ENCODE peak calls at places on chromosomes 13 and 19, in four cellular contexts. One of them, this sample, is unnamed.
A peak's percentile ranks its signal among the peaks of the same experiment; 100 is the strongest.

GRCh38 chr19:41646589-41647204 is 19.8 kb upstream of the CEACAM4 start:
- DNase-seq in central memory CD8-positive, alpha-beta T cell: no peak
- DNase-seq in mucosa of descending colon: no peak
- DNase-seq in AG08395: no peak
- DNase-seq in this sample: no peak

GRCh38 chr19:48405850-48406249 is 12.4 kb downstream of the GRIN2D start:
- DNase-seq in AG08395: no peak
- DNase-seq in central memory CD8-positive, alpha-beta T cell: no peak
- DNase-seq in mucosa of descending colon: no peak
- DNase-seq in this sample: no peak

GRCh38 chr13:46165485-46166220 is 16.3 kb downstream of the LCP1 start:
- DNase-seq in central memory CD8-positive, alpha-beta T cell: no peak
- DNase-seq in mucosa of descending colon: no peak
- DNase-seq in AG08395: no peak
- DNase-seq in this sample: no peak

GRCh38 chr13:89136678-89137077 is 1465.5 kb downstream of the SLITRK5 start:
- DNase-seq in central memory CD8-positive, alpha-beta T cell: no peak
- DNase-seq in AG08395: peak; percentile 1
- DNase-seq in mucosa of descending colon: no peak
- DNase-seq in this sample: no peak

GRCh38 chr13:49183672-49184315 is 36.3 kb upstream of the MLNR start:
- DNase-seq in central memory CD8-positive, alpha-beta T cell: no peak
- DNase-seq in AG08395: no peak
- DNase-seq in mucosa of descending colon: no peak
- DNase-seq in this sample: no peak

GRCh38 chr19:11970174-11970573 is 5.3 kb downstream of the ZNF763 start:
- DNase-seq in mucosa of descending colon: no peak
- DNase-seq in central memory CD8-positive, alpha-beta T cell: no peak
- DNase-seq in AG08395: no peak
- DNase-seq in this sample: no peak

GRCh38 chr13:37345869-37346268 is 240.4 kb upstream of the CSNK1A1L start:
- DNase-seq in central memory CD8-positive, alpha-beta T cell: no peak
- DNase-seq in mucosa of descending colon: no peak
- DNase-seq in AG08395: no peak
- DNase-seq in this sample: no peak

GRCh38 chr13:113460064-113460555 is 6.8 kb upstream of the ADPRHL1 start:
- DNase-seq in AG08395: no peak
- DNase-seq in mucosa of descending colon: no peak
- DNase-seq in central memory CD8-positive, alpha-beta T cell: no peak
- DNase-seq in this sample: no peak

GRCh38 chr13:26280822-26281221 is 26.9 kb downstream of the CDK8 start:
- DNase-seq in AG08395: no peak
- DNase-seq in central memory CD8-positive, alpha-beta T cell: no peak
- DNase-seq in mucosa of descending colon: no peak
- DNase-seq in this sample: no peak

GRCh38 chr13:107457686-107458085 is 757.6 kb downstream of the LIG4 start:
- DNase-seq in AG08395: no peak
- DNase-seq in mucosa of descending colon: no peak
- DNase-seq in central memory CD8-positive, alpha-beta T cell: no peak
- DNase-seq in this sample: no peak

GRCh38 chr19:49256691-49257090 is 68.3 kb downstream of the SLC6A16 start:
- DNase-seq in mucosa of descending colon: no peak
- DNase-seq in AG08395: no peak
- DNase-seq in central memory CD8-positive, alpha-beta T cell: no peak
- DNase-seq in this sample: no peak

GRCh38 chr19:17035842-17036424 is 9.3 kb upstream of the CPAMD8 start:
- DNase-seq in mucosa of descending colon: no peak
- DNase-seq in AG08395: no peak
- DNase-seq in central memory CD8-positive, alpha-beta T cell: no peak
- DNase-seq in this sample: no peak

GRCh38 chr19:40213882-40214570 is 4.2 kb downstream of the TTC9B start:
- DNase-seq in AG08395: no peak
- DNase-seq in mucosa of descending colon: no peak
- DNase-seq in central memory CD8-positive, alpha-beta T cell: no peak
- DNase-seq in this sample: no peak

GRCh38 chr19:4186087-4186993 is 3.9 kb downstream of the ANKRD24 start:
- DNase-seq in central memory CD8-positive, alpha-beta T cell: peak; percentile 55
- DNase-seq in AG08395: peak; percentile 84
- DNase-seq in mucosa of descending colon: peak; percentile 78
- DNase-seq in this sample: peak; percentile 44

GRCh38 chr13:40665061-40665753 is 1.2 kb downstream of the FOXO1 start:
- DNase-seq in mucosa of descending colon: peak; percentile 74
- DNase-seq in AG08395: no peak
- DNase-seq in central memory CD8-positive, alpha-beta T cell: peak; percentile 21
- DNase-seq in this sample: no peak

GRCh38 chr13:28204690-28205443 is 66.5 kb downstream of the PAN3 start:
- DNase-seq in mucosa of descending colon: no peak
- DNase-seq in central memory CD8-positive, alpha-beta T cell: no peak
- DNase-seq in AG08395: no peak
- DNase-seq in this sample: no peak

GRCh38 chr19:18346091-18346490 is 5.7 kb downstream of the PGPEP1 start:
- DNase-seq in mucosa of descending colon: no peak
- DNase-seq in AG08395: no peak
- DNase-seq in central memory CD8-positive, alpha-beta T cell: no peak
- DNase-seq in this sample: no peak

GRCh38 chr19:39265321-39265916 is 2.8 kb upstream of the IFNL2 start:
- DNase-seq in AG08395: no peak
- DNase-seq in mucosa of descending colon: no peak
- DNase-seq in central memory CD8-positive, alpha-beta T cell: no peak
- DNase-seq in this sample: no peak

GRCh38 chr13:103883152-103883551 is 816.9 kb upstream of the SLC10A2 start:
- DNase-seq in central memory CD8-positive, alpha-beta T cell: no peak
- DNase-seq in mucosa of descending colon: peak; percentile 56
- DNase-seq in AG08395: peak; percentile 80
- DNase-seq in this sample: peak; percentile 83

GRCh38 chr13:100513987-100514670 is 74.5 kb downstream of the GGACT start:
- DNase-seq in AG08395: no peak
- DNase-seq in mucosa of descending colon: no peak
- DNase-seq in central memory CD8-positive, alpha-beta T cell: no peak
- DNase-seq in this sample: no peak

GRCh38 chr13:21164631-21165030 is 11.7 kb downstream of the SKA3 start:
- DNase-seq in mucosa of descending colon: no peak
- DNase-seq in central memory CD8-positive, alpha-beta T cell: no peak
- DNase-seq in AG08395: no peak
- DNase-seq in this sample: no peak

GRCh38 chr19:11624064-11624463 is 26.8 kb downstream of the ZNF627 start:
- DNase-seq in mucosa of descending colon: no peak
- DNase-seq in central memory CD8-positive, alpha-beta T cell: no peak
- DNase-seq in AG08395: peak; percentile 14
- DNase-seq in this sample: no peak

GRCh38 chr19:8305798-8306197 is 2.4 kb downstream of the CD320 start:
- DNase-seq in central memory CD8-positive, alpha-beta T cell: no peak
- DNase-seq in AG08395: no peak
- DNase-seq in mucosa of descending colon: peak; percentile 15
- DNase-seq in this sample: no peak

GRCh38 chr13:20713751-20714150 is 10.3 kb downstream of the IL17D start:
- DNase-seq in mucosa of descending colon: no peak
- DNase-seq in central memory CD8-positive, alpha-beta T cell: no peak
- DNase-seq in AG08395: peak; percentile 76
- DNase-seq in this sample: no peak

GRCh38 chr19:8151499-8152035 is 2.2 kb upstream of the FBN3 start:
- DNase-seq in AG08395: no peak
- DNase-seq in central memory CD8-positive, alpha-beta T cell: no peak
- DNase-seq in mucosa of descending colon: no peak
- DNase-seq in this sample: no peak

GRCh38 chr13:31053098-31053497 is 108.6 kb downstream of the HSPH1 start:
- DNase-seq in central memory CD8-positive, alpha-beta T cell: no peak
- DNase-seq in AG08395: peak; percentile 31
- DNase-seq in mucosa of descending colon: no peak
- DNase-seq in this sample: no peak

GRCh38 chr19:34171539-34171876 is 796 bp upstream of the LSM14A start:
- DNase-seq in mucosa of descending colon: no peak
- DNase-seq in AG08395: peak; percentile 67
- DNase-seq in central memory CD8-positive, alpha-beta T cell: no peak
- DNase-seq in this sample: peak; percentile 27

GRCh38 chr13:114067381-114067885 is 65.0 kb downstream of the RASA3 start:
- DNase-seq in central memory CD8-positive, alpha-beta T cell: no peak
- DNase-seq in AG08395: peak; percentile 59
- DNase-seq in mucosa of descending colon: peak; percentile 48
- DNase-seq in this sample: no peak